ENCODE peak calls at places on chromosomes 7 and 10, in seven cellular contexts. K is T-helper 2 cell; R is myocyte; D is SJSA1; G is RCC 7860; B is effector CD4-positive, alpha-beta T cell; C is stimulated activated naive B cell treated with anti-CD40 and anti-IgM and Interleukin-4, amounts not matched to agents 10 μg/mL and 1 μg/mL and 100 μg/mL, for 72 hours. Q is an unnamed sample.

GRCh38 chr10:28859791-28860190 is 182.5 kb downstream of the BAMBI start:
- DNase-seq in G (no peak), K (no peak), R (no peak), C (no peak), B (no peak), D (no peak), Q (no peak)

GRCh38 chr7:116265881-116266280 is 55.5 kb downstream of the TES start:
- DNase-seq in B (no peak), K (no peak), R (no peak), D (no peak), C (no peak), G (peak; percentile 28), Q (no peak)

GRCh38 chr7:18901881-18902280 is 215.6 kb downstream of the TWIST1 start:
- DNase-seq in G (no peak), B (no peak), D (no peak), C (no peak), R (no peak), K (no peak), Q (no peak)

GRCh38 chr10:18164093-18164492 is 23.9 kb downstream of the CACNB2 start:
- DNase-seq in K (no peak), G (no peak), D (no peak), C (no peak), B (no peak), R (peak; percentile 7), Q (no peak)

GRCh38 chr7:123615344-123615743 is 13.7 kb downstream of the ASB15 start:
- DNase-seq in G (no peak), R (peak; percentile 34), K (no peak), C (no peak), D (no peak), B (no peak), Q (no peak)

GRCh38 chr7:111025013-111025412 is 65.9 kb upstream of the LRRN3 start:
- DNase-seq in C (no peak), K (no peak), B (no peak), D (no peak), R (no peak), G (no peak), Q (no peak)

GRCh38 chr10:123139521-123140163 is 3.9 kb downstream of the HMX3 start:
- DNase-seq in R (peak; percentile 37), B (no peak), C (no peak), K (no peak), G (no peak), D (no peak), Q (no peak)

GRCh38 chr7:117472335-117472734 is 7.5 kb upstream of the CFTR start:
- DNase-seq in K (no peak), C (no peak), B (no peak), G (no peak), D (no peak), R (peak; percentile 40), Q (peak; percentile 19)

GRCh38 chr10:72353963-72354355 is 760 bp downstream of the DNAJB12 start:
- DNase-seq in R (peak; percentile 60), G (peak; percentile 22), C (no peak), B (no peak), D (no peak), K (no peak), Q (no peak)

GRCh38 chr7:155950898-155951553 is 138.8 kb upstream of the SHH start:
- DNase-seq in K (no peak), D (no peak), R (no peak), B (no peak), G (no peak), C (no peak), Q (no peak)

GRCh38 chr7:12028508-12028907 is 182.6 kb upstream of the TMEM106B start:
- DNase-seq in K (no peak), R (no peak), G (no peak), D (no peak), C (no peak), B (no peak), Q (no peak)

GRCh38 chr10:35690534-35690933 is 48.4 kb upstream of the FZD8 start:
- DNase-seq in D (no peak), C (no peak), K (no peak), B (no peak), R (no peak), G (no peak), Q (no peak)

GRCh38 chr10:94123253-94123995 is 129.7 kb downstream of the PLCE1 start:
- DNase-seq in B (no peak), D (peak; percentile 80), G (peak; percentile 78), K (no peak), R (peak; percentile 75), C (no peak), Q (no peak)

GRCh38 chr10:45461034-45461433 is 87.0 kb downstream of the ALOX5 start:
- DNase-seq in K (no peak), B (no peak), G (no peak), C (peak; percentile 78), R (no peak), D (no peak), Q (no peak)

GRCh38 chr7:106619213-106619612 is 41.7 kb downstream of the CCDC71L start:
- DNase-seq in G (no peak), D (no peak), B (no peak), R (no peak), C (no peak), K (no peak), Q (no peak)

GRCh38 chr10:77189056-77189455 is 448.6 kb downstream of the KCNMA1 start:
- DNase-seq in B (no peak), D (no peak), R (no peak), C (no peak), G (no peak), K (no peak), Q (no peak)

GRCh38 chr10:100909506-100910260 is 3.1 kb upstream of the SLF2 start:
- DNase-seq in B (no peak), R (peak; percentile 30), G (no peak), K (no peak), D (peak; percentile 76), C (no peak), Q (no peak)

GRCh38 chr7:43905954-43906326 is 456 bp downstream of the URGCP start:
- DNase-seq in B (peak; percentile 6), G (no peak), D (peak; percentile 52), K (no peak), C (no peak), R (peak; percentile 66), Q (no peak)

GRCh38 chr10:86952106-86952505 is 5.3 kb downstream of the MMRN2 start:
- DNase-seq in G (no peak), R (no peak), D (no peak), C (no peak), B (no peak), K (no peak), Q (no peak)

GRCh38 chr10:130423455-130424305 is 287.5 kb downstream of the GLRX3 start:
- DNase-seq in R (no peak), G (no peak), D (no peak), C (no peak), K (no peak), B (no peak), Q (no peak)

GRCh38 chr7:44633254-44634186 is 27.1 kb downstream of the OGDH start:
- DNase-seq in B (peak; percentile 59), C (peak; percentile 77), K (peak; percentile 54), G (peak; percentile 83), R (peak; percentile 94), D (peak; percentile 81), Q (peak; percentile 45)

GRCh38 chr7:1591876-1592275 is 22.0 kb upstream of the PSMG3 start:
- DNase-seq in C (no peak), D (no peak), G (no peak), B (no peak), K (no peak), R (no peak), Q (no peak)

GRCh38 chr10:89337493-89337892 is 9.7 kb downstream of the IFIT3 start:
- DNase-seq in G (peak; percentile 89), D (no peak), B (no peak), R (peak; percentile 27), C (no peak), K (no peak), Q (no peak)

GRCh38 chr10:87636313-87636915 is 23.3 kb upstream of the PAPSS2 start:
- DNase-seq in G (peak; percentile 79), K (no peak), D (no peak), C (no peak), R (no peak), B (no peak), Q (no peak)

GRCh38 chr10:66869635-66870034 is 56.2 kb upstream of the LRRTM3 start:
- DNase-seq in R (peak; percentile 19), C (no peak), D (no peak), K (no peak), B (no peak), G (no peak), Q (no peak)

GRCh38 chr10:121848082-121848481 is 79.7 kb downstream of the ATE1 start:
- DNase-seq in K (no peak), G (no peak), C (no peak), B (no peak), R (no peak), D (no peak), Q (no peak)

Q was measured in pons.